ENCODE peak calls at places on chromosomes 5 and 9, in five cellular contexts. M is RWPE1, U is choroid plexus epithelial cell, W is tibial artery, T is hepatocyte. P is an unnamed sample.

GRCh38 chr5:7850533-7851239 is at the start of gene CFAP90:
- DNase-seq in T (peak; percentile 89), U (peak; percentile 66), M (no peak), W (no peak), P (peak; percentile 86)

GRCh38 chr5:143922718-143923117 is 110.8 kb downstream of the HMHB1 start:
- DNase-seq in U (peak; percentile 54), W (no peak), T (no peak), M (peak; percentile 71), P (peak; percentile 38)

GRCh38 chr9:80648336-80648735 is 1041.0 kb downstream of the TLE1 start:
- DNase-seq in U (peak; percentile 78), T (no peak), M (no peak), W (no peak), P (no peak)

GRCh38 chr5:93250431-93250830 is 330.6 kb downstream of the NR2F1-AS1 start:
- DNase-seq in W (no peak), U (peak; percentile 74), M (no peak), T (no peak), P (no peak)

GRCh38 chr5:157076558-157076957 is 17.6 kb upstream of the HAVCR1 start:
- DNase-seq in U (peak; percentile 21), M (peak; percentile 14), W (no peak), T (no peak), P (no peak)

GRCh38 chr9:108213516-108213915 is 642.3 kb downstream of the ACTL7B start:
- DNase-seq in T (no peak), M (no peak), W (no peak), U (no peak), P (no peak)

GRCh38 chr5:172559004-172559932 is 81.8 kb upstream of the NEURL1B start:
- DNase-seq in M (peak; percentile 92), U (peak; percentile 97), W (no peak), T (peak; percentile 38), P (no peak)

GRCh38 chr9:16610538-16610937 is 259.9 kb downstream of the BNC2 start:
- DNase-seq in W (no peak), U (no peak), T (no peak), M (no peak), P (no peak)

GRCh38 chr9:93976973-93977372 is 21.8 kb upstream of the BARX1 start:
- DNase-seq in U (no peak), W (no peak), M (peak; percentile 67), T (no peak), P (no peak)

GRCh38 chr9:95133351-95133724 is 184.2 kb downstream of the FANCC start:
- DNase-seq in U (no peak), W (no peak), M (no peak), T (no peak), P (no peak)

GRCh38 chr9:26264709-26265601 is 586.7 kb upstream of the TUSC1 start:
- DNase-seq in M (no peak), U (peak; percentile 34), W (no peak), T (peak; percentile 5), P (peak; percentile 59)

GRCh38 chr5:168603776-168604175 is 24.6 kb upstream of the PANK3 start:
- DNase-seq in U (no peak), M (no peak), T (no peak), W (no peak), P (no peak)

GRCh38 chr9:6098431-6098830 is 83.0 kb upstream of the RANBP6 start:
- DNase-seq in U (peak; percentile 26), M (no peak), W (no peak), T (no peak), P (no peak)

GRCh38 chr9:4814913-4815312 is 22.2 kb downstream of the RCL1 start:
- DNase-seq in U (no peak), M (no peak), T (no peak), W (no peak), P (no peak)

GRCh38 chr9:70588999-70589398 is 174.5 kb upstream of the KLF9 start:
- DNase-seq in U (no peak), T (no peak), W (no peak), M (no peak), P (peak; percentile 11)

GRCh38 chr9:76107487-76107886 is 217.0 kb downstream of the PCSK5 start:
- DNase-seq in T (no peak), M (no peak), W (peak; percentile 82), U (no peak), P (no peak)

GRCh38 chr5:8848997-8849585 is 696.8 kb downstream of the SEMA5A start:
- DNase-seq in M (no peak), T (no peak), U (peak; percentile 51), W (no peak), P (peak; percentile 51)

GRCh38 chr9:70485273-70485858 is 70.9 kb upstream of the KLF9 start:
- DNase-seq in U (peak; percentile 68), W (no peak), T (peak; percentile 49), M (no peak), P (no peak)

GRCh38 chr5:56668996-56669395 is 146.4 kb upstream of the MAP3K1 start:
- DNase-seq in W (no peak), M (no peak), U (no peak), T (no peak), P (no peak)

GRCh38 chr9:29208670-29209069 is 1635.4 kb upstream of the C9orf72 start:
- DNase-seq in T (peak; percentile 13), U (peak; percentile 36), W (no peak), M (no peak), P (no peak)

GRCh38 chr9:127977877-127978647 is 2.7 kb downstream of the EEIG1 start:
- DNase-seq in U (peak; percentile 93), T (no peak), W (peak; percentile 87), M (no peak), P (peak; percentile 87)

GRCh38 chr5:80070338-80071056 is 35.3 kb downstream of the THBS4 start:
- DNase-seq in T (no peak), W (no peak), M (no peak), U (no peak), P (no peak)

GRCh38 chr5:148014276-148014675 is 49.5 kb upstream of the SPINK5 start:
- DNase-seq in M (peak; percentile 38), T (no peak), U (no peak), W (no peak), P (no peak)

GRCh38 chr5:146825033-146825432 is 53.5 kb downstream of the PPP2R2B start:
- DNase-seq in T (peak; percentile 75), M (peak; percentile 16), W (no peak), U (peak; percentile 56), P (peak; percentile 85)

GRCh38 chr9:127021664-127022337 is 100.6 kb downstream of the ANGPTL2 start:
- DNase-seq in T (peak; percentile 79), W (peak; percentile 94), M (no peak), U (peak; percentile 98), P (peak; percentile 73)

GRCh38 chr5:143304836-143305475 is 98.5 kb downstream of the NR3C1 start:
- DNase-seq in W (no peak), U (peak; percentile 28), M (no peak), T (no peak), P (no peak)

GRCh38 chr5:16791036-16791705 is 144.9 kb downstream of the MYO10 start:
- DNase-seq in U (peak; percentile 82), M (peak; percentile 67), W (no peak), T (peak; percentile 71), P (peak; percentile 61)

GRCh38 chr5:173395257-173395932 is 67.2 kb upstream of the STC2 start:
- DNase-seq in T (no peak), W (no peak), M (peak; percentile 43), U (peak; percentile 66), P (peak; percentile 62)

GRCh38 chr9:114154597-114155102 is 687 bp upstream of the COL27A1 start:
- DNase-seq in W (no peak), U (no peak), M (no peak), T (no peak), P (no peak)

GRCh38 chr9:85344901-85345300 is 396.9 kb downstream of the AGTPBP1 start:
- DNase-seq in M (peak; percentile 21), U (no peak), T (no peak), W (no peak), P (no peak)

GRCh38 chr9:130421802-130422276 is 22.9 kb upstream of the ASS1 start:
- DNase-seq in U (peak; percentile 89), M (peak; percentile 68), T (peak; percentile 36), W (no peak), P (no peak)

GRCh38 chr9:27308691-27309390 is 11.9 kb upstream of the EQTN start:
- DNase-seq in W (no peak), M (no peak), U (no peak), T (no peak), P (no peak)

GRCh38 chr9:71729816-71730526 is 38.3 kb downstream of the CEMIP2 start:
- DNase-seq in W (no peak), T (no peak), U (no peak), M (peak; percentile 20), P (no peak)

GRCh38 chr5:116982035-116982434 is 407.4 kb upstream of the SEMA6A start:
- DNase-seq in U (no peak), W (no peak), T (no peak), M (no peak), P (no peak)
- TF ChIP-seq CTCF in U (no peak), W (no peak), T (no peak), M (no peak), P (no peak)

GRCh38 chr5:129460951-129461815 is 1.1 kb downstream of the ADAMTS19 start:
- DNase-seq in W (no peak), U (peak; percentile 9), M (peak; percentile 27), T (peak; percentile 69), P (peak; percentile 88)
- TF ChIP-seq CTCF in W (no peak), U (peak; percentile 21), M (no peak), T (peak; percentile 44), P (peak; percentile 51)

GRCh38 chr5:151056367-151057306 is 24.2 kb downstream of the TNIP1 start:
- DNase-seq in T (no peak), M (no peak), U (no peak), W (no peak), P (no peak)

GRCh38 chr5:151060742-151061141 is 20.1 kb downstream of the TNIP1 start:
- DNase-seq in T (no peak), U (no peak), M (no peak), W (no peak), P (no peak)

GRCh38 chr5:151058301-151058700 is 22.5 kb downstream of the TNIP1 start:
- DNase-seq in M (no peak), U (no peak), T (no peak), W (no peak), P (no peak)

GRCh38 chr5:151062405-151063135 is 18.3 kb downstream of the TNIP1 start:
- DNase-seq in T (no peak), U (no peak), M (no peak), W (no peak), P (no peak)

GRCh38 chr5:151058891-151059611 is 21.8 kb downstream of the TNIP1 start:
- DNase-seq in U (no peak), T (no peak), W (no peak), M (no peak), P (no peak)
- TF ChIP-seq CTCF in U (no peak), T (no peak), W (no peak), M (no peak), P (no peak)

GRCh38 chr9:117927354-117927753 is 223.2 kb downstream of the TLR4 start:
- DNase-seq in U (no peak), W (no peak), M (no peak), T (no peak), P (no peak)
- TF ChIP-seq CTCF in U (no peak), W (no peak), M (no peak), T (no peak), P (no peak)

DNA sequence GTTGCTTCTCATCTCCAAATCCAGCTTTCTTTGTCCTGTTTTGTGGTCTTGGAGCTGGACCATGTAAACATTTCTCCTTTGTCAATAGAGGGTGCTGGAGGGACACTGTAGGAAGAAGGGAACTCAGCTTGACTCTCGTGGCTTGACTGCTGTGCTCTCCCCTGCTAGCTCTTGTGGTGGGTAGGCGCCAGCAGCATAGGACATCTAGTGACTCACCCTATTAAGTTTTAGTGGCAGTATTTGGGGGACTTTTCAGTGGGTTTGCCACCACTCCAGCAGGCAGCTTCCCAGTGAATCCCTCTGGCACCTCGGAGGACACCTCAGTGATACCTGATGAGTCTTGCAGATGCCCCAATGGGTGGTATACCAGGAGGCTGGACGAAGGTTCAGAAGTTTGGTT is 97.8 kb downstream of the TSSK1B start:
- DNase-seq in T (peak; percentile 56), U (peak; percentile 88), M (peak; percentile 55), W (no peak), P (peak; percentile 67)
- TF ChIP-seq CTCF in T (peak; percentile 36), U (peak; percentile 76), M (peak; percentile 23), W (peak; percentile 14), P (peak; percentile 72)